ENCODE peak calls at places on chromosomes 7 and 10, in seven cellular contexts. One of them, this sample, is unnamed.

GRCh38 chr7:134693256-134693655 is 46.6 kb downstream of the BPGM start:
- DNase-seq in G401: no peak
- DNase-seq in ELR: peak; percentile 96
- DNase-seq in mucosa of gallbladder: no peak
- DNase-seq in myocyte: peak; percentile 73
- DNase-seq in lower lobe of right lung: no peak
- DNase-seq in MM.1S: no peak
- DNase-seq in this sample: no peak

GRCh38 chr10:72980348-72980747 is 25.7 kb upstream of the PLA2G12B start:
- DNase-seq in G401: no peak
- DNase-seq in ELR: no peak
- DNase-seq in mucosa of gallbladder: no peak
- DNase-seq in myocyte: peak; percentile 22
- DNase-seq in lower lobe of right lung: no peak
- DNase-seq in MM.1S: no peak
- DNase-seq in this sample: no peak

GRCh38 chr10:118308664-118309063 is 33.5 kb downstream of the FAM204A start:
- DNase-seq in G401: no peak
- DNase-seq in ELR: peak; percentile 23
- DNase-seq in mucosa of gallbladder: no peak
- DNase-seq in myocyte: no peak
- DNase-seq in lower lobe of right lung: no peak
- DNase-seq in MM.1S: no peak
- DNase-seq in this sample: no peak

GRCh38 chr7:50803359-50804337 is 21.0 kb upstream of the GRB10 start:
- DNase-seq in G401: no peak
- DNase-seq in ELR: peak; percentile 37
- DNase-seq in mucosa of gallbladder: no peak
- DNase-seq in myocyte: no peak
- DNase-seq in lower lobe of right lung: no peak
- DNase-seq in MM.1S: no peak
- DNase-seq in this sample: no peak

GRCh38 chr7:141144921-141145629 is 71.2 kb downstream of the TMEM178B start:
- DNase-seq in G401: no peak
- DNase-seq in ELR: peak; percentile 78
- DNase-seq in mucosa of gallbladder: no peak
- DNase-seq in myocyte: no peak
- DNase-seq in lower lobe of right lung: no peak
- DNase-seq in MM.1S: no peak
- DNase-seq in this sample: no peak

GRCh38 chr7:66735154-66735553 is 5.4 kb upstream of the RABGEF1 start:
- DNase-seq in G401: no peak
- DNase-seq in ELR: no peak
- DNase-seq in mucosa of gallbladder: no peak
- DNase-seq in myocyte: no peak
- DNase-seq in lower lobe of right lung: no peak
- DNase-seq in MM.1S: no peak
- DNase-seq in this sample: no peak

GRCh38 chr10:15472431-15473400 is 101.6 kb upstream of the FAM171A1 start:
- DNase-seq in G401: no peak
- DNase-seq in ELR: no peak
- DNase-seq in mucosa of gallbladder: peak; percentile 12
- DNase-seq in myocyte: peak; percentile 26
- DNase-seq in lower lobe of right lung: no peak
- DNase-seq in MM.1S: no peak
- DNase-seq in this sample: peak; percentile 65

GRCh38 chr10:45058580-45058979 is 57.9 kb downstream of the ZNF22 start:
- DNase-seq in G401: no peak
- DNase-seq in ELR: peak; percentile 59
- DNase-seq in mucosa of gallbladder: no peak
- DNase-seq in myocyte: no peak
- DNase-seq in lower lobe of right lung: no peak
- DNase-seq in MM.1S: no peak
- DNase-seq in this sample: no peak

GRCh38 chr10:48623607-48624132 is 18.8 kb upstream of the ARHGAP22 start:
- DNase-seq in G401: no peak
- DNase-seq in ELR: no peak
- DNase-seq in mucosa of gallbladder: no peak
- DNase-seq in myocyte: no peak
- DNase-seq in lower lobe of right lung: no peak
- DNase-seq in MM.1S: no peak
- DNase-seq in this sample: no peak

GRCh38 chr10:30751678-30752331 is 122.3 kb upstream of the LYZL2 start:
- DNase-seq in G401: peak; percentile 19
- DNase-seq in ELR: peak; percentile 70
- DNase-seq in mucosa of gallbladder: peak; percentile 56
- DNase-seq in myocyte: peak; percentile 77
- DNase-seq in lower lobe of right lung: peak; percentile 80
- DNase-seq in MM.1S: peak; percentile 63
- DNase-seq in this sample: peak; percentile 83

GRCh38 chr7:28410628-28411578 is 1.4 kb upstream of the CREB5 start:
- DNase-seq in G401: peak; percentile 63
- DNase-seq in ELR: peak; percentile 76
- DNase-seq in mucosa of gallbladder: peak; percentile 13
- DNase-seq in myocyte: peak; percentile 30
- DNase-seq in lower lobe of right lung: peak; percentile 49
- DNase-seq in MM.1S: no peak
- DNase-seq in this sample: peak; percentile 61

GRCh38 chr10:58412502-58412961 is 27.3 kb downstream of the TFAM start:
- DNase-seq in G401: no peak
- DNase-seq in ELR: peak; percentile 77
- DNase-seq in mucosa of gallbladder: no peak
- DNase-seq in myocyte: peak; percentile 63
- DNase-seq in lower lobe of right lung: no peak
- DNase-seq in MM.1S: no peak
- DNase-seq in this sample: peak; percentile 58

GRCh38 chr7:16404631-16405030 is 16.7 kb downstream of the CRPPA start:
- DNase-seq in G401: no peak
- DNase-seq in ELR: no peak
- DNase-seq in mucosa of gallbladder: no peak
- DNase-seq in myocyte: no peak
- DNase-seq in lower lobe of right lung: no peak
- DNase-seq in MM.1S: no peak
- DNase-seq in this sample: no peak

GRCh38 chr7:121107923-121108498 is 119.5 kb downstream of the CPED1 start:
- DNase-seq in G401: peak; percentile 75
- DNase-seq in ELR: peak; percentile 82
- DNase-seq in mucosa of gallbladder: no peak
- DNase-seq in myocyte: peak; percentile 86
- DNase-seq in lower lobe of right lung: no peak
- DNase-seq in MM.1S: peak; percentile 74
- DNase-seq in this sample: no peak

GRCh38 chr7:66847879-66848810 is 72.9 kb upstream of the TMEM248 start:
- DNase-seq in G401: no peak
- DNase-seq in ELR: peak; percentile 80
- DNase-seq in mucosa of gallbladder: no peak
- DNase-seq in myocyte: peak; percentile 24
- DNase-seq in lower lobe of right lung: no peak
- DNase-seq in MM.1S: no peak
- DNase-seq in this sample: no peak

GRCh38 chr7:95843286-95843685 is 70.9 kb downstream of the DYNC1I1 start:
- DNase-seq in G401: no peak
- DNase-seq in ELR: no peak
- DNase-seq in mucosa of gallbladder: no peak
- DNase-seq in myocyte: peak; percentile 20
- DNase-seq in lower lobe of right lung: no peak
- DNase-seq in MM.1S: no peak
- DNase-seq in this sample: no peak

GRCh38 chr7:156156734-156157408 is 344.6 kb upstream of the SHH start:
- DNase-seq in G401: peak; percentile 7
- DNase-seq in ELR: peak; percentile 6
- DNase-seq in mucosa of gallbladder: no peak
- DNase-seq in myocyte: peak; percentile 16
- DNase-seq in lower lobe of right lung: no peak
- DNase-seq in MM.1S: peak; percentile 27
- DNase-seq in this sample: peak; percentile 73